ENCODE peak calls at places on chromosomes 5 and 9, in five cellular contexts. H is IMR-90, I is mesenchymal stem cell, L is neuronal stem cell, X is H1. T is an unnamed sample.

GRCh38 chr5:15718411-15719178 is 218.6 kb downstream of the FBXL7 start:
- DNase-seq in L (no peak), I (no peak), H (no peak), X (no peak), T (no peak)

GRCh38 chr5:40446910-40447309 is 232.8 kb upstream of the PTGER4 start:
- DNase-seq in L (no peak), H (peak; percentile 92), I (peak; percentile 85), X (no peak), T (no peak)

GRCh38 chr5:161544350-161544765 is 2.2 kb downstream of the GABRB2 start:
- DNase-seq in L (peak; percentile 56), I (peak; percentile 16), X (peak; percentile 76), H (peak; percentile 4), T (peak; percentile 69)

GRCh38 chr5:43772601-43773031 is 169.6 kb downstream of the NNT start:
- DNase-seq in X (no peak), I (peak; percentile 54), L (no peak), H (peak; percentile 73), T (no peak)

GRCh38 chr9:114954986-114955623 is 24.7 kb upstream of the TNFSF8 start:
- DNase-seq in I (no peak), L (no peak), X (no peak), H (no peak), T (no peak)

GRCh38 chr5:16791036-16791705 is 144.9 kb downstream of the MYO10 start:
- DNase-seq in H (peak; percentile 74), L (peak; percentile 58), I (peak; percentile 79), X (no peak), T (no peak)

GRCh38 chr5:34053133-34053532 is 10.1 kb upstream of the C1QTNF3 start:
- DNase-seq in H (peak; percentile 78), X (no peak), L (no peak), I (peak; percentile 44), T (no peak)

GRCh38 chr5:150300496-150301169 is 2.1 kb downstream of the ARSI start:
- DNase-seq in I (no peak), X (no peak), H (no peak), L (no peak), T (no peak)

GRCh38 chr5:69213513-69214215 is 21.0 kb upstream of the CDK7 start:
- DNase-seq in L (no peak), X (no peak), H (peak; percentile 86), I (peak; percentile 17), T (no peak)

GRCh38 chr9:123081824-123082223 is 48.4 kb downstream of the GPR21 start:
- DNase-seq in L (peak; percentile 42), X (no peak), I (peak; percentile 69), H (peak; percentile 55), T (no peak)

GRCh38 chr9:120902824-120903608 is 23.6 kb downstream of the TRAF1 start:
- DNase-seq in I (no peak), H (no peak), X (no peak), L (no peak), T (no peak)

GRCh38 chr9:21455320-21455719 is 15.1 kb downstream of the IFNA1 start:
- DNase-seq in I (peak; percentile 38), X (no peak), L (no peak), H (peak; percentile 25), T (peak; percentile 54)

GRCh38 chr5:141882594-141883183 is 4.5 kb upstream of the PCDH1 start:
- DNase-seq in I (no peak), L (no peak), H (no peak), X (peak; percentile 63), T (peak; percentile 61)

GRCh38 chr5:82221020-82221419 is 57.1 kb downstream of the RPS23 start:
- DNase-seq in L (no peak), I (no peak), H (no peak), X (no peak), T (no peak)

GRCh38 chr5:83277953-83278352 is 193.6 kb upstream of the VCAN start:
- DNase-seq in X (no peak), H (no peak), I (no peak), L (no peak), T (no peak)

GRCh38 chr5:96780626-96781025 is 27.1 kb downstream of the ERAP1 start:
- DNase-seq in I (peak; percentile 18), H (peak; percentile 22), X (no peak), L (no peak), T (no peak)

GRCh38 chr5:142600611-142601360 is 85.1 kb downstream of the FGF1 start:
- DNase-seq in I (peak; percentile 93), L (no peak), X (no peak), H (peak; percentile 91), T (no peak)

GRCh38 chr9:35114921-35115341 is 731 bp downstream of the ATOSB start:
- DNase-seq in H (no peak), I (peak; percentile 79), X (peak; percentile 54), L (peak; percentile 49), T (peak; percentile 52)

GRCh38 chr9:118000581-118000980 is 296.4 kb downstream of the TLR4 start:
- DNase-seq in L (no peak), H (no peak), I (no peak), X (no peak), T (no peak)

GRCh38 chr9:36911601-36912412 is 122.3 kb downstream of the PAX5 start:
- DNase-seq in H (no peak), L (no peak), X (no peak), I (no peak), T (no peak)

GRCh38 chr5:88502179-88503064 is 233.8 kb upstream of the TMEM161B start:
- DNase-seq in I (no peak), X (no peak), H (no peak), L (no peak), T (no peak)

GRCh38 chr5:135242021-135242480 is 157.0 kb downstream of the MACROH2A1 start:
- DNase-seq in L (no peak), H (peak; percentile 64), I (peak; percentile 58), X (peak; percentile 26), T (peak; percentile 10)

GRCh38 chr9:131642496-131643083 is 97.3 kb downstream of the PRRT1B start:
- DNase-seq in X (no peak), L (no peak), I (no peak), H (no peak), T (no peak)

GRCh38 chr5:150763023-150763793 is 4.4 kb upstream of the DCTN4 start:
- DNase-seq in I (peak; percentile 92), X (no peak), H (peak; percentile 67), L (no peak), T (no peak)

GRCh38 chr5:140346348-140347221 is at the start of gene HBEGF:
- DNase-seq in X (peak; percentile 88), H (peak; percentile 63), I (peak; percentile 74), L (peak; percentile 89), T (peak; percentile 94)

GRCh38 chr9:99819484-99820329 is 2.0 kb upstream of the NR4A3 start:
- DNase-seq in I (peak; percentile 98), H (peak; percentile 96), X (peak; percentile 95), L (peak; percentile 94), T (peak; percentile 96)
- H2BK120ac ChIP-seq in I (peak overlapping the region; percentile 96), H (peak overlapping the region; percentile 68), X (no peak overlapping the region), L (peak overlapping the region; percentile 96), T (no peak overlapping the region)

GRCh38 chr5:38603691-38604090 is 47.2 kb upstream of the LIFR start:
- DNase-seq in I (peak; percentile 70), X (no peak), L (no peak), H (peak; percentile 40), T (no peak)

GRCh38 chr5:38607396-38607795 is 51.0 kb upstream of the LIFR start:
- DNase-seq in I (peak; percentile 95), L (no peak), H (peak; percentile 97), X (no peak), T (no peak)

GRCh38 chr5:38607930-38608545 is 51.6 kb upstream of the LIFR start:
- DNase-seq in I (peak; percentile 48), H (peak; percentile 86), X (no peak), L (no peak), T (no peak)

GRCh38 chr5:38602641-38603040 is 46.2 kb upstream of the LIFR start:
- DNase-seq in I (no peak), H (no peak), L (no peak), X (no peak), T (no peak)

DNA sequence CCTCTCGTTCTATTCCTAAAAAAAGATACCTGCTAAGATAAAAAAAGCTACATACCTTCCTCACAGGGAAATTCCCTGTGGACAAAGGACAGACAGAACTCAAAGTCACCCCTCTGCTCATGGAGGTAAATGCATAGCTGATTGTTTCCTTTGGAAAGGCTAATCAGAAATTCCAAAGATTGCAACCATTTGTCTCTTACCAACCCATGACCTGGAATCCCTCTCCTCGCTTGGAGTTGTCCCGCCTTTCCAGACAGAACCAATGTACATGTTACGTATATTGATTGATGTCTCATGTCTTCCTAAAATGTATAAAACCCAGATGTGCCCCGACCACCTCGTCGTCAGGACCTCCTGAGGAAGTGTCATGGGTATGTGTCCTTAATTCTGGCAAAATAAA is 49.2 kb upstream of the LIFR start:
- DNase-seq in X (no peak), I (no peak), L (no peak), H (no peak), T (no peak)
- H3K4me1 ChIP-seq in X (peaks cover 2% of the 10 kb centered on the region), I (peaks cover 11% of the 10 kb centered on the region), L (peaks cover 6% of the 10 kb centered on the region), H (peaks cover 17% of the 10 kb centered on the region), T (no peaks in the 10 kb centered on the region)

DNA sequence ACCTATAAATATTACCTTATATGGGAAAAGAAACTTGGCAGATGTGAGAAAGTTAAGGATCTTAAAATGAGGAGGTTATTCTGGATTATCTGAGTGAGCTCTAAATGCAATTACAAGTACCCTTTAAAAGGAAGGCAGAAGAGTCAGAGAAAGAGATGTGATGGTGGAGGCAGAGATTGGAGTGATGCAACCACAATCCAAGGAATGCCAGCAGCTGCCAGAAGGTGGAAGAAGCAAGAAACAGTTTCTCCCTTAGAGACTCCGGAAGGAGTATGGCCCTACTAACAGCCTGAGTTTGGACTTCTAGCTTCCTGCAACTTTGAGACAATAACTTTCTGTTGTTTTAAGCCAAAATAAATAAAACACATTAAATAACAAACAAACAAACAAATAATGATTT is 108.7 kb upstream of the PRLR start:
- DNase-seq in X (no peak), H (no peak), L (no peak), I (no peak), T (no peak)
- H2BK120ac ChIP-seq in X (peak overlapping the region; percentile 100), H (no peak overlapping the region), L (no peak overlapping the region), I (no peak overlapping the region), T (no peak overlapping the region)

GRCh38 chr5:169443249-169443784 is 140.3 kb upstream of the SPDL1 start:
- DNase-seq in I (no peak), L (no peak), H (no peak), X (no peak), T (no peak)

GRCh38 chr5:169442354-169443248 is 141.0 kb upstream of the SPDL1 start:
- DNase-seq in I (peak; percentile 19), X (no peak), L (no peak), H (no peak), T (no peak)

GRCh38 chr5:169435506-169436230 is 134.7 kb upstream of the SLIT3 start:
- DNase-seq in I (peak; percentile 11), X (no peak), L (no peak), H (no peak), T (no peak)

GRCh38 chr5:169439362-169439761 is 138.4 kb upstream of the SLIT3 start:
- DNase-seq in L (no peak), X (no peak), I (no peak), H (no peak), T (no peak)

GRCh38 chr5:169440107-169440701 is 139.3 kb upstream of the SLIT3 start:
- DNase-seq in X (no peak), H (no peak), L (no peak), I (no peak), T (no peak)
- H3K4me1 ChIP-seq in X (no peaks in the 10 kb centered on the region), H (no peaks in the 10 kb centered on the region), L (no peaks in the 10 kb centered on the region), I (no peaks in the 10 kb centered on the region), T (no peaks in the 10 kb centered on the region)

DNA sequence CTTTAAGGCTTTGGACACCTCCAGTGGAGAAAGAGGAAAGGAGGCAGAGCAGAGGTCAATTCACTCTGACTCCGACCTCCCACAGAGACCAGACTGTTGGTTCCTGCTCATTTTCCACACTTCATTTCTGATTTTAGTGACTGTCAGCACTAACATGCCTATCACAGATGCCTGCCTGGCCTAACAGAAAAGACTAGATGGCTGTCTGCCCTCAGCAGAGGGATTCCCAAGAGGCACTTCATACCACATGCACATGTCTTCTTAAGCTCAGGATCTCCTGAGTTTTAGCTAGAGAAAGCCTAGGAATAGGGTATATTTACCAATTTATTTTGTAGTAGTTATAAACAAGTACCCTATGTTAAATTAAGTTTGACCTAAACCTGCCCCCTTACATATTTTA is 336.0 kb downstream of the ENC1 start:
- DNase-seq in I (no peak), L (no peak), X (no peak), H (no peak), T (no peak)
- H2BK120ac ChIP-seq in I (no peak overlapping the region), L (no peak overlapping the region), X (no peak overlapping the region), H (no peak overlapping the region), T (no peak overlapping the region)

T was measured in H9.